ENCODE peak calls at places on chromosome 4, in ten cellular contexts. A is NCI-H1105; O is pancreas; E is sciatic nerve; I is astrocyte; M is NCI-H1092; V is left ventricle myocardium inferior; D is activated CD4-positive, CD25-positive, alpha-beta regulatory T cell treated with anti-CD3 and anti-CD28 coated beads, Interleukin-2, amount 50 U/mL, for 72 hours; W is HEK293T; G is NCI-H524 treated with DMSO at 0.1 percent for 48 hours. H is an unnamed sample.

GRCh38 chr4:180664766-180665368 is 1578.3 kb upstream of the TENM3 start:
- DNase-seq in A (peak; percentile 69), O (no peak), E (peak; percentile 79), I (peak; percentile 73), M (peak; percentile 87), V (no peak), D (peak; percentile 32), W (peak; percentile 45), G (peak; percentile 50), H (peak; percentile 83)

GRCh38 chr4:183624548-183624947 is 34.4 kb downstream of the RWDD4 start:
- DNase-seq in A (no peak), O (no peak), E (no peak), I (no peak), M (no peak), V (no peak), D (no peak), W (no peak), G (no peak), H (no peak)

GRCh38 chr4:127698789-127699200 is 31.4 kb upstream of the SLC25A31 start:
- DNase-seq in A (no peak), O (no peak), E (no peak), I (peak; percentile 94), M (no peak), V (no peak), D (no peak), W (no peak), G (no peak), H (no peak)

GRCh38 chr4:105624530-105624929 is 72.1 kb downstream of the ARHGEF38 start:
- DNase-seq in A (no peak), O (no peak), E (no peak), I (peak; percentile 81), M (no peak), V (peak; percentile 19), D (no peak), W (no peak), G (no peak), H (peak; percentile 61)

GRCh38 chr4:157217708-157218107 is 2.8 kb upstream of the GRIA2 start:
- DNase-seq in A (no peak), O (no peak), E (no peak), I (peak; percentile 2), M (peak; percentile 5), V (no peak), D (no peak), W (no peak), G (no peak), H (peak; percentile 28)

GRCh38 chr4:18568600-18568999 is 547.0 kb upstream of the LCORL start:
- DNase-seq in A (no peak), O (no peak), E (no peak), I (no peak), M (no peak), V (no peak), D (no peak), W (no peak), G (no peak), H (peak; percentile 5)

GRCh38 chr4:7328913-7329638 is 105.7 kb downstream of the PSAPL1 start:
- DNase-seq in A (no peak), O (peak; percentile 56), E (peak; percentile 73), I (peak; percentile 76), M (no peak), V (peak; percentile 58), D (no peak), W (no peak), G (no peak), H (peak; percentile 13)

GRCh38 chr4:88794087-88794486 is 96.5 kb upstream of the NAP1L5 start:
- DNase-seq in A (no peak), O (no peak), E (no peak), I (no peak), M (no peak), V (no peak), D (no peak), W (no peak), G (no peak), H (no peak)

GRCh38 chr4:161936625-161937133 is 227.1 kb downstream of the FSTL5 start:
- DNase-seq in A (no peak), O (no peak), E (no peak), I (peak; percentile 99), M (no peak), V (no peak), D (no peak), W (no peak), G (no peak), H (no peak)

GRCh38 chr4:18322111-18322510 is 300.6 kb upstream of the LCORL start:
- DNase-seq in A (no peak), O (no peak), E (no peak), I (no peak), M (peak; percentile 52), V (no peak), D (no peak), W (no peak), G (peak; percentile 16), H (no peak)

GRCh38 chr4:182649698-182650477 is 267.3 kb downstream of the DCTD start:
- DNase-seq in A (no peak), O (no peak), E (no peak), I (peak; percentile 51), M (no peak), V (no peak), D (no peak), W (no peak), G (no peak), H (no peak)

GRCh38 chr4:103786014-103786413 is 66.2 kb upstream of the TACR3 start:
- DNase-seq in A (no peak), O (no peak), E (no peak), I (peak; percentile 2), M (peak; percentile 38), V (no peak), D (no peak), W (peak; percentile 41), G (peak; percentile 6), H (peak; percentile 74)

GRCh38 chr4:154928640-154929257 is 147.7 kb downstream of the RBM46 start:
- DNase-seq in A (no peak), O (no peak), E (no peak), I (peak; percentile 13), M (no peak), V (no peak), D (no peak), W (peak; percentile 30), G (no peak), H (peak; percentile 38)

GRCh38 chr4:184503869-184504300 is 29.5 kb upstream of the IRF2 start:
- DNase-seq in A (no peak), O (no peak), E (no peak), I (peak; percentile 19), M (no peak), V (no peak), D (no peak), W (no peak), G (no peak), H (no peak)

GRCh38 chr4:95250544-95251137 is 298.1 kb downstream of the UNC5C start:
- DNase-seq in A (peak; percentile 8), O (no peak), E (no peak), I (no peak), M (no peak), V (no peak), D (no peak), W (no peak), G (no peak), H (no peak)

GRCh38 chr4:126682250-126682649 is 950.5 kb upstream of the INTU start:
- DNase-seq in A (no peak), O (no peak), E (no peak), I (no peak), M (no peak), V (no peak), D (no peak), W (no peak), G (no peak), H (no peak)

GRCh38 chr4:6393544-6394475 is 78.6 kb downstream of the PPP2R2C start:
- DNase-seq in A (no peak), O (no peak), E (no peak), I (no peak), M (no peak), V (no peak), D (no peak), W (no peak), G (no peak), H (no peak)

GRCh38 chr4:78691333-78691732 is 84.8 kb upstream of the BMP2K start:
- DNase-seq in A (no peak), O (no peak), E (no peak), I (no peak), M (no peak), V (no peak), D (no peak), W (no peak), G (no peak), H (no peak)

GRCh38 chr4:92362002-92362401 is 58.2 kb downstream of the GRID2 start:
- DNase-seq in A (no peak), O (no peak), E (no peak), I (no peak), M (no peak), V (no peak), D (no peak), W (no peak), G (no peak), H (no peak)

GRCh38 chr4:147626903-147627302 is 9.7 kb downstream of the TMEM184C start:
- DNase-seq in A (no peak), O (no peak), E (no peak), I (no peak), M (no peak), V (no peak), D (no peak), W (no peak), G (no peak), H (no peak)

GRCh38 chr4:38489924-38490639 is 173.9 kb upstream of the KLF3 start:
- DNase-seq in A (no peak), O (no peak), E (no peak), I (peak; percentile 33), M (no peak), V (no peak), D (no peak), W (no peak), G (no peak), H (peak; percentile 73)

GRCh38 chr4:54224960-54225670 is 4.0 kb upstream of the PDGFRA start:
- DNase-seq in A (no peak), O (no peak), E (no peak), I (no peak), M (no peak), V (no peak), D (no peak), W (no peak), G (no peak), H (no peak)

GRCh38 chr4:123438031-123438430 is 41.4 kb downstream of the SPRY1 start:
- DNase-seq in A (no peak), O (no peak), E (no peak), I (no peak), M (no peak), V (no peak), D (no peak), W (no peak), G (no peak), H (no peak)

GRCh38 chr4:142940614-142941013 is 94.5 kb upstream of the INPP4B start:
- DNase-seq in A (peak; percentile 63), O (peak; percentile 74), E (no peak), I (no peak), M (peak; percentile 89), V (peak; percentile 25), D (no peak), W (no peak), G (no peak), H (no peak)

GRCh38 chr4:154082760-154083530 is 294.1 kb upstream of the SFRP2 start:
- DNase-seq in A (peak; percentile 0), O (no peak), E (no peak), I (peak; percentile 66), M (no peak), V (no peak), D (no peak), W (peak; percentile 42), G (no peak), H (peak; percentile 13)

GRCh38 chr4:179625391-179625790 is 2183.2 kb upstream of the AGA start:
- DNase-seq in A (no peak), O (no peak), E (no peak), I (peak; percentile 93), M (no peak), V (no peak), D (no peak), W (no peak), G (no peak), H (no peak)

GRCh38 chr4:79044260-79044659 is 105.0 kb upstream of the PAQR3 start:
- DNase-seq in A (no peak), O (no peak), E (no peak), I (no peak), M (no peak), V (no peak), D (no peak), W (no peak), G (peak; percentile 77), H (no peak)

GRCh38 chr4:38687571-38688011 is 23.6 kb downstream of the KLF3 start:
- DNase-seq in A (no peak), O (no peak), E (no peak), I (no peak), M (no peak), V (no peak), D (no peak), W (no peak), G (no peak), H (peak; percentile 37)